ENCODE peak calls at places on chromosome 18, in four cellular contexts. B, X, C and G are unnamed samples.

GRCh38 chr18:12282436-12283039 is 25.5 kb upstream of the TUBB6 start:
- DNase-seq in B (no peak), X (no peak), C (no peak), G (peak; percentile 27)

GRCh38 chr18:46169464-46169941 is 65.3 kb downstream of the HAUS1 start:
- DNase-seq in B (no peak), X (no peak), C (no peak), G (peak; percentile 58)

GRCh38 chr18:9001209-9001608 is 101.3 kb upstream of the NDUFV2 start:
- DNase-seq in B (no peak), X (no peak), C (no peak), G (no peak)

GRCh38 chr18:59239627-59240026 is 19.7 kb downstream of the GRP start:
- DNase-seq in B (no peak), X (no peak), C (no peak), G (no peak)

GRCh38 chr18:13746636-13747035 is 20.2 kb downstream of the RNMT start:
- DNase-seq in B (no peak), X (no peak), C (no peak), G (no peak)

GRCh38 chr18:80022613-80023012 is 11.6 kb upstream of the RBFA start:
- DNase-seq in B (no peak), X (no peak), C (peak; percentile 24), G (no peak)

GRCh38 chr18:59606193-59607175 is 90.7 kb downstream of the CCBE1 start:
- DNase-seq in B (no peak), X (no peak), C (no peak), G (no peak)

GRCh38 chr18:79616651-79617518 is 62.7 kb upstream of the CTDP1 start:
- DNase-seq in B (no peak), X (peak; percentile 22), C (no peak), G (no peak)

GRCh38 chr18:7958897-7959146 is 391.7 kb downstream of the PTPRM start:
- DNase-seq in B (no peak), X (no peak), C (no peak), G (no peak)

GRCh38 chr18:41096504-41096903 is 858.5 kb upstream of the PIK3C3 start:
- DNase-seq in B (no peak), X (no peak), C (no peak), G (no peak)

GRCh38 chr18:22846088-22846683 is 86.9 kb upstream of the RBBP8 start:
- DNase-seq in B (no peak), X (peak; percentile 14), C (peak; percentile 21), G (peak; percentile 21)

GRCh38 chr18:70058916-70059315 is 111.2 kb upstream of the CD226 start:
- DNase-seq in B (no peak), X (no peak), C (no peak), G (no peak)

GRCh38 chr18:7038330-7038846 is 79.2 kb downstream of the LAMA1 start:
- DNase-seq in B (peak; percentile 5), X (peak; percentile 52), C (no peak), G (peak; percentile 27)

GRCh38 chr18:52481116-52481515 is 141.1 kb downstream of the DCC start:
- DNase-seq in B (no peak), X (no peak), C (no peak), G (no peak)

GRCh38 chr18:13290856-13291271 is 72.3 kb downstream of the LDLRAD4 start:
- DNase-seq in B (no peak), X (no peak), C (no peak), G (no peak)

GRCh38 chr18:34083910-34084309 is 140.8 kb downstream of the NOL4 start:
- DNase-seq in B (no peak), X (no peak), C (no peak), G (no peak)

GRCh38 chr18:2641638-2642037 is 13.9 kb upstream of the SMCHD1 start:
- DNase-seq in B (no peak), X (no peak), C (no peak), G (no peak)

GRCh38 chr18:73520229-73520628 is 627.4 kb downstream of the FBXO15 start:
- DNase-seq in B (no peak), X (no peak), C (no peak), G (peak; percentile 5)

GRCh38 chr18:77129150-77129551 is 3.4 kb downstream of the MBP start:
- DNase-seq in B (no peak), X (no peak), C (no peak), G (no peak)

GRCh38 chr18:38081516-38081915 is 515.9 kb upstream of the CELF4 start:
- DNase-seq in B (no peak), X (no peak), C (no peak), G (no peak)

GRCh38 chr18:77127769-77128671 is 4.6 kb downstream of the MBP start:
- DNase-seq in B (peak; percentile 96), X (no peak), C (no peak), G (no peak)

GRCh38 chr18:63040788-63041410 is 278.7 kb downstream of the BCL2 start:
- DNase-seq in B (no peak), X (no peak), C (no peak), G (no peak)

GRCh38 chr18:75005622-75006021 is 203.3 kb downstream of the PTGR3 start:
- DNase-seq in B (no peak), X (no peak), C (no peak), G (no peak)

GRCh38 chr18:73511751-73512525 is 635.7 kb downstream of the FBXO15 start:
- DNase-seq in B (no peak), X (no peak), C (no peak), G (no peak)

GRCh38 chr18:22977847-22978701 is 44.9 kb downstream of the RBBP8 start:
- DNase-seq in B (peak; percentile 43), X (no peak), C (peak; percentile 85), G (no peak)

GRCh38 chr18:76451475-76452331 is 43.3 kb downstream of the ZNF516 start:
- DNase-seq in B (no peak), X (no peak), C (no peak), G (no peak)

GRCh38 chr18:35692866-35693265 is 111.3 kb downstream of the GALNT1 start:
- DNase-seq in B (no peak), X (no peak), C (no peak), G (no peak)

GRCh38 chr18:35688757-35689156 is 107.2 kb downstream of the GALNT1 start:
- DNase-seq in B (no peak), X (peak; percentile 30), C (no peak), G (no peak)

GRCh38 chr18:35694803-35695202 is 113.3 kb downstream of the GALNT1 start:
- DNase-seq in B (no peak), X (no peak), C (no peak), G (no peak)

GRCh38 chr18:35693829-35694228 is 112.3 kb downstream of the GALNT1 start:
- DNase-seq in B (no peak), X (no peak), C (no peak), G (no peak)

DNA sequence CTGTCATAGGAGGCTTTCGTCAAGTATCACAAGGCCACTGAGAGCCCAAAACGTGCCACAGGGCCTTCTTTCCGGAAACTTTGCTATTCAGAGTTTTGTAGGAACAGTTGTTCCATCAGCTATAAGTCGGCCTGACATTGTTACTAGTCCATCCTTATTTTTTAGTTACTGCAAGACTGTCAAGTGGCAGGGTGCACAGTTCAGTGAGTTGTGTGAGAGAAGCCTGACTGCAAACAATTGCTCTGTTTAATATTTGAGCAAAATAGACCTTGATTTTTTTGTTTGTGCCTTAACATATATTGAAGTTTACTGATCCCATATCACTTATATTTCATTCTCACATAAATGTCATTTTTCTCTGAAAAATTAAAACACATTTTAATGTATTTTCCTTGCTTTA is 110.1 kb downstream of the GALNT1 start:
- DNase-seq in B (no peak), X (no peak), C (no peak), G (no peak)
- TF ChIP-seq TCF7L2 in B (no peak), X (no peak), C (no peak), G (no peak)

DNA sequence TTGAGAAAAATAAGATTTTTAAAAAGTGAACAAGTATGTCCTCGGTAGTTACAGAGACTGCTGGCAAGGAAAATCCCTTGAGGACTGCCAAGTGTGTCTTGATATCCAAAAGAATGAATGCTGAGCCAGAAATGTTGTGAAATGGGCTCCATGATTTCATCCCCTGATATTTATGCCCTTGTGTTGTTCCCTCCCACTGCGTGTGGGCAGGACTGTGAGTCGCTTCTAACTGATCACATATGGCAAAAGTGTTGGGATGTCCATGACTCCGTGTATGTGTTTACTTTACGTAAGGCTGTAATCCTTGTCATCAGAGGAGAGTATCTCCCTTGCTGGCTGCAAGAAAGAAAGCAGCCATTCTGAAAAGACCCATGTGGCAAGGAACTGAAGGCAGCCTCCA is 285.1 kb downstream of the SS18 start:
- DNase-seq in B (no peak), X (no peak), C (no peak), G (no peak)
- TF ChIP-seq TCF7L2 in B (no peak), X (no peak), C (no peak), G (no peak)

DNA sequence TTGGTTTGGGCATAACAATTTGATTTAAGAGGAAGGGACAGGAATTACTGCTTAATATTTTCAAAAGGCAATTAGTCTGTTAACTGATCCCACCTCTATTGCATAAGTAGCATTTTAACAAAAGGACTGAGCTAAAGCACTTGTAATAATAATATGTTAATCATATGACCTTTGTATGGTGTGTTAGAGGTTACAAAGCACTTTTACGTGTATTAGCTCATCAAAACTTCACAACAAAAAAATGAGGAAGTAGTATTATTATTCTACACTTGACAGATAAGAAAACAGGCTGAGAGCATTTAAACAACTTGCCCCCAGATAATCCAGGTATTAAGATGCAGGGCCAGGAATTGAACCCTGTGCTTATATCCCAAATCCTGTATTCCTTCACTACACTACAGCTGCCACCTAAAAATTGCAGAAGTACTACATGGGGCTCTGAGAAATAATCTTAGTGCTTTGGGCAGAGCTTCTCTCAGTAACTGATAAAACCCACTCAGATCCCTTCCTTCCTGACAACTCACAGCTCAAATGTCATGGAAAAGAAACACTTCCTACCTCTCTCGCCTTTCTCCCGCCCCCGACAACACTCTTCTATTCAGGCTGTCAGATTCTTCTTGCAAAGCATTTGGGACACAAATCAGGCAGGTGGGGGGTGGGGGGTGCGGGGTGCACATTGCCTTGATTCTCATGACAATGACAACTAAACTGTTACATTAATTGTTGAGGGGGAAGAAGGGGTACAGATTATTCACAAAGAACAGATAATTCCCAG is 20.8 kb upstream of the KCTD1 start:
- DNase-seq in B (no peak), X (no peak), C (no peak), G (no peak)
- TF ChIP-seq TCF7L2 in B (no peak), X (no peak), C (no peak), G (no peak)

GRCh38 chr18:48514786-48515185 is 24.0 kb upstream of the CTIF start:
- DNase-seq in B (no peak), X (no peak), C (no peak), G (no peak)
- TF ChIP-seq TCF7L2 in B (no peak), X (no peak), C (no peak), G (no peak)

DNA sequence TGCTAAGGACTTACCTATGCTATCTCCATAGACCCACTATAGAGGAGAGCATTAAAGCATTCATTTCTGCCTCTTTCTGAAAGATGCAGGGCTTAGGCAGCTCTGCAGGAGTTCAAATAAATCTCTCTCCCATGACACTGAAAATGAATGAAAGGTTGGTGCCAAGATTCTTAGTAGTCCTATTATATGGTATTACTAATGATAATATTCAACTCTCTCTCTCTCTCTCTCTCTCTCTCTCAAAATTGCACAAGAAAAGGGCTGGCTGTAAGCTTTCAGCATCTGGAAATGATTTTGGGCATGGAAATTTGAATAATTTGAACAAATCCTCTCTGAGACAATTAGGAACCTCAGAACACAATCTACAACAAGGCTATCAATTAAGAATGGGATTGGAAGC is 433.7 kb downstream of the MBD2 start:
- DNase-seq in B (no peak), X (no peak), C (no peak), G (no peak)
- TF ChIP-seq TCF7L2 in B (no peak), X (no peak), C (no peak), G (no peak)

DNA sequence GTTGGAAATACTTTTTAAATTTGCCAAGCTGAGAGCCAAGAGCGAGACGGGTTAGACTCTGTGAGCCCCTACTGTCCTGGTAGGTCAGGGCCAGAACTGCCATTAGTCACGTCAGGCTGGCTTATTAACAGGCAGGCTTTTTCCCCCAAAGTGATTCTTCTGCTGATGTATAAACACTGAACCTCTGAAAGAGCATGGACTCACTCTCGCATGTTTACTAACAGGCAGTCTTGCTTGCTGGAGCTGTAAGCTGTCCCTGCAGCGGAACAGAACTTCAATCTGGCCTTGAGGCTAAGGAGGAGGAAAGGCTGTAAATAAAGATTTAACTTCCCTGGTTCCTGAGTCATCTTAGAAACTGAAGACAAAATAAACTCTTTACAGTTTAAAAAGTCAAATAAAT is 288.4 kb downstream of the PIEZO2 start:
- DNase-seq in B (no peak), X (no peak), C (no peak), G (no peak)
- TF ChIP-seq TCF7L2 in B (no peak), X (no peak), C (no peak), G (no peak)